ENCODE peak calls at places on chromosomes 1 and 21, in seven cellular contexts. B is hepatocyte, V is AG04450, J is heart right ventricle, E is cardiac muscle cell, H is tibial nerve, M is K562. N is an unnamed sample.

GRCh38 chr1:67524143-67525052 is 94.2 kb upstream of the SERBP1 start:
- DNase-seq in E (no peak), M (no peak), B (no peak), V (no peak), J (no peak), H (no peak), N (no peak)

GRCh38 chr1:26399034-26399433 is 11.6 kb upstream of the LIN28A start:
- DNase-seq in J (no peak), B (no peak), H (no peak), E (no peak), M (no peak), V (no peak), N (no peak)

GRCh38 chr21:41914965-41915364 is 35.8 kb upstream of the PRDM15 start:
- DNase-seq in V (no peak), H (no peak), M (no peak), E (no peak), J (no peak), B (no peak), N (no peak)

GRCh38 chr1:3625151-3625907 is 514 bp downstream of the TPRG1L start:
- DNase-seq in H (no peak), B (peak), E (peak), M (peak), J (peak), V (no peak), N (no peak)

GRCh38 chr1:18385239-18385790 is 95.4 kb upstream of the KLHDC7A start:
- DNase-seq in E (peak), V (no peak), H (no peak), J (no peak), B (peak), M (peak), N (no peak)

GRCh38 chr1:147556643-147557042 is 15.3 kb downstream of the BCL9 start:
- DNase-seq in V (no peak), M (no peak), B (no peak), H (no peak), J (no peak), E (no peak), N (no peak)

GRCh38 chr1:20381045-20381641 is 90.5 kb downstream of the VWA5B1 start:
- DNase-seq in H (no peak), E (no peak), V (no peak), J (no peak), M (no peak), B (no peak), N (no peak)

GRCh38 chr1:195053478-195053877 is 1554.8 kb downstream of the KCNT2 start:
- DNase-seq in V (peak), H (no peak), J (no peak), E (no peak), B (no peak), M (no peak), N (no peak)

GRCh38 chr1:10161121-10161520 is 49.2 kb upstream of the KIF1B start:
- DNase-seq in B (no peak), J (no peak), H (no peak), V (no peak), E (no peak), M (no peak), N (no peak)

GRCh38 chr1:231252336-231252735 is 11.3 kb downstream of the GNPAT start:
- DNase-seq in V (no peak), J (no peak), M (no peak), E (no peak), B (no peak), H (no peak), N (no peak)

GRCh38 chr1:22613226-22613918 is 23.1 kb upstream of the C1QA start:
- DNase-seq in V (no peak), H (no peak), B (no peak), E (no peak), J (no peak), M (no peak), N (no peak)

GRCh38 chr1:26814893-26815292 is 11.6 kb upstream of the ZDHHC18 start:
- DNase-seq in V (no peak), J (no peak), B (no peak), H (no peak), M (no peak), E (no peak), N (no peak)

GRCh38 chr1:207418336-207418735 is 35.8 kb upstream of the CR2 start:
- DNase-seq in E (no peak), B (no peak), H (no peak), V (no peak), J (no peak), M (no peak), N (no peak)

GRCh38 chr1:184082541-184082940 is 31.0 kb downstream of the TSEN15 start:
- DNase-seq in J (no peak), B (no peak), V (no peak), M (no peak), H (no peak), E (no peak), N (no peak)

GRCh38 chr1:226903819-226904710 is 33.6 kb downstream of the PSEN2 start:
- DNase-seq in E (no peak), V (peak), B (no peak), J (peak), H (peak), M (no peak), N (no peak)

GRCh38 chr1:59856725-59857338 is 42.1 kb downstream of the HOOK1 start:
- DNase-seq in M (no peak), B (peak), V (no peak), J (no peak), H (no peak), E (no peak), N (no peak)

GRCh38 chr1:45012639-45013278 is 705 bp downstream of the UROD start:
- DNase-seq in M (peak), B (peak), H (peak), V (peak), J (peak), E (peak), N (peak)

GRCh38 chr1:202254454-202255252 is 61.1 kb downstream of the LGR6 start:
- DNase-seq in V (no peak), M (no peak), H (no peak), J (no peak), E (no peak), B (no peak), N (no peak)

GRCh38 chr1:234260578-234260977 is 112.7 kb upstream of the COA6 start:
- DNase-seq in V (no peak), M (no peak), J (no peak), H (no peak), E (no peak), B (no peak), N (no peak)

GRCh38 chr1:118151312-118151937 is 33.6 kb downstream of the SPAG17 start:
- DNase-seq in M (peak), J (peak), H (peak), V (peak), B (peak), E (peak), N (no peak)

GRCh38 chr1:15153184-15153841 is at the start of gene TMEM51:
- DNase-seq in M (peak), V (no peak), J (peak), E (peak), H (no peak), B (peak), N (no peak)

GRCh38 chr1:202069670-202070069 is 53.0 kb upstream of the GPR37L1 start:
- DNase-seq in B (no peak), V (no peak), H (no peak), M (no peak), J (no peak), E (no peak), N (no peak)

GRCh38 chr1:203197625-203198024 is 11.1 kb upstream of the CHI3L1 start:
- DNase-seq in E (peak), J (no peak), V (peak), M (no peak), B (peak), H (no peak), N (no peak)

GRCh38 chr21:16742116-16742515 is 770.7 kb upstream of the CXADR start:
- DNase-seq in H (peak), J (peak), M (no peak), B (no peak), V (no peak), E (no peak), N (no peak)

GRCh38 chr1:24386241-24386640 is 27.3 kb downstream of the STPG1 start:
- DNase-seq in E (peak), V (no peak), H (no peak), B (no peak), J (no peak), M (no peak), N (no peak)

GRCh38 chr21:35150562-35151226 is 101.6 kb upstream of the RUNX1 start:
- DNase-seq in B (no peak), E (no peak), M (no peak), H (no peak), J (no peak), V (no peak), N (no peak)

GRCh38 chr1:107057197-107058133 is 991 bp downstream of the PRMT6 start:
- DNase-seq in J (peak), V (peak), B (peak), E (peak), M (peak), H (peak), N (peak)

GRCh38 chr1:177164380-177165068 is at the start of gene ASTN1:
- DNase-seq in J (no peak), B (no peak), V (no peak), E (peak), H (no peak), M (no peak), N (no peak)

GRCh38 chr1:39183503-39184353 is 20.8 kb upstream of the MACF1 start:
- DNase-seq in V (no peak), E (no peak), B (peak), M (peak), H (no peak), J (peak), N (peak)

GRCh38 chr1:206676499-206676898 is 8.2 kb upstream of the MAPKAPK2 start:
- DNase-seq in M (no peak), B (no peak), E (no peak), J (no peak), H (no peak), V (no peak), N (no peak)

GRCh38 chr1:115237507-115237906 is 100.5 kb downstream of the NGF start:
- DNase-seq in J (no peak), M (no peak), V (no peak), E (no peak), B (no peak), H (no peak), N (no peak)

GRCh38 chr1:69915347-69915746 is 290.0 kb downstream of the LRRC40 start:
- DNase-seq in M (no peak), V (peak), E (no peak), H (no peak), B (no peak), J (no peak), N (no peak)

GRCh38 chr1:151579436-151580225 is 32.2 kb upstream of the SNX27 start:
- DNase-seq in J (no peak), M (peak), H (no peak), B (no peak), E (no peak), V (peak), N (no peak)

DNA sequence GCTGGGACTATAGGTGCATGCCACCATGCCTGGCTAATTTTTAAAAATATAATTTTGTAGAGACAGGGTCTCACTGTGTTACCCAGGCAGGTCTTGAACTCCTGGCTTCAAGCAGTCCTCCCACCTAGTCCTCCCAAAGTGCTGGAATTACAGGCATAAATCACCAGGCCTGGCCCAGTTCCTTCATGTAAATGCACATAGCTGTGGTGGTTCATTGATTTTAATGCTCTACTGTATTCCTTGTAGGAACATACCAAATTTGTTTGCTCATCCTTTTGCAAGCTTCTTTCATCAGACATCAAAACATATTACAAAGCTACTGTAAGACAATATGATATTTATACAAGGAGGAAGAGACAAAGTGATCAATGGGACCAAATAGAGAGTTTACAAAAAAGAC is 237.5 kb upstream of the ESRRG start:
- DNase-seq in J (no peak), B (no peak), M (no peak), E (no peak), H (no peak), V (no peak), N (no peak)
- TF ChIP-seq CTCF in J (no peak), B (no peak), M (no peak), E (no peak), H (no peak), V (no peak), N (no peak)

GRCh38 chr1:43887748-43888147 is 45.9 kb upstream of the ARTN start:
- DNase-seq in E (no peak), M (no peak), H (no peak), J (no peak), V (no peak), B (no peak), N (no peak)
- H3K27ac ChIP-seq in E (no peak), M (no peak), H (no peak), J (no peak), V (no peak), B (no peak), N (no peak)

DNA sequence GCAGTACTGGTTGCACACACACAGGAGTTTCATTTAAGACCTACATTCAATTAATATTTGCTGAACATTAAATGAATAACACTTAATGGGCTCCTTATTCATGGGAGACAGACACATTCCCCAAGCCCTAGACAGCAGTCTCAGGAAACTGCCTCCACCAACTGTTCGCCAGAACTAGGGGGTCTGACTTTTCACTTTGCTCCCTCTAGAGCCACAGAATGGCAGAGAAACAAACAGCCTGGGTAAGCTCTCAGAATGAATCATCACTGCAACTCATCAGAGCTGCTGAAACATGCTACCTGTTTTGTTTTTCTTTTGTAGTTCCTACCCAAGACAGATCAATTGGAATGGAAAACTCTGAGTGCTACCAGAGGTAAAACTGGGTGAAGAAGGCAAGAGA is 31.7 kb downstream of the ELK4 start:
- DNase-seq in B (no peak), H (no peak), V (peak), J (no peak), M (no peak), E (no peak), N (no peak)
- TF ChIP-seq CTCF in B (no peak), H (no peak), V (peak), J (no peak), M (no peak), E (peak), N (no peak)

GRCh38 chr1:33330376-33330890 is 9.5 kb upstream of the A3GALT2 start:
- DNase-seq in J (no peak), M (no peak), V (no peak), H (no peak), B (no peak), E (no peak), N (no peak)
- H3K27ac ChIP-seq in J (no peak), M (no peak), V (peak), H (peak), B (no peak), E (no peak), N (no peak)

N was measured in CD4-positive, alpha-beta T cell.